ENCODE peak calls at places on chromosome 12, in six cellular contexts. K, B, I, U, M and D are unnamed samples.

GRCh38 chr12:54958048-54958658 is 26.4 kb downstream of the TESPA1 start:
- DNase-seq in B (peak; percentile 31), M (peak; percentile 72), U (peak; percentile 9), K (peak; percentile 86), I (peak; percentile 44), D (peak; percentile 42)

GRCh38 chr12:93403988-93404803 is 26.5 kb downstream of the NUDT4 start:
- DNase-seq in I (no peak), M (no peak), B (no peak), K (peak; percentile 49), U (no peak), D (no peak)

GRCh38 chr12:22100952-22101748 is 55.1 kb downstream of the CMAS start:
- DNase-seq in K (peak; percentile 85), M (peak; percentile 69), B (peak; percentile 5), I (peak; percentile 13), U (no peak), D (peak; percentile 31)

GRCh38 chr12:52831251-52831650 is 2.9 kb downstream of the KRT79 start:
- DNase-seq in B (no peak), I (no peak), K (no peak), M (no peak), U (no peak), D (no peak)

GRCh38 chr12:49344486-49345047 is 2.1 kb upstream of the DNAJC22 start:
- DNase-seq in U (no peak), I (no peak), M (no peak), K (no peak), B (no peak), D (no peak)

GRCh38 chr12:31702047-31702446 is 26.8 kb downstream of the AMN1 start:
- DNase-seq in B (no peak), K (peak; percentile 46), I (no peak), U (no peak), M (peak; percentile 7), D (no peak)

GRCh38 chr12:47776471-47777143 is 3.6 kb downstream of the SLC48A1 start:
- DNase-seq in I (no peak), B (no peak), K (peak; percentile 64), U (no peak), M (no peak), D (peak; percentile 33)

GRCh38 chr12:15682826-15683225 is 106.4 kb downstream of the EPS8 start:
- DNase-seq in B (no peak), I (no peak), K (no peak), U (no peak), M (no peak), D (no peak)

GRCh38 chr12:92107621-92108131 is 38.0 kb downstream of the BTG1 start:
- DNase-seq in I (no peak), U (no peak), K (no peak), B (no peak), M (peak; percentile 30), D (no peak)

GRCh38 chr12:95118138-95118787 is 44.8 kb upstream of the NR2C1 start:
- DNase-seq in M (peak; percentile 18), K (peak; percentile 90), I (no peak), U (peak; percentile 81), B (no peak), D (peak; percentile 63)

GRCh38 chr12:26389303-26389702 is 193.9 kb downstream of the SSPN start:
- DNase-seq in I (no peak), K (no peak), M (no peak), B (no peak), U (no peak), D (no peak)

GRCh38 chr12:89863332-89863938 is 154.8 kb upstream of the ATP2B1 start:
- DNase-seq in I (peak; percentile 72), B (no peak), K (no peak), M (no peak), U (no peak), D (no peak)

GRCh38 chr12:92595663-92596062 is 107.1 kb upstream of the PLEKHG7 start:
- DNase-seq in I (no peak), U (no peak), K (no peak), M (no peak), B (no peak), D (no peak)

GRCh38 chr12:122878780-122879612 is 16.9 kb downstream of the VPS37B start:
- DNase-seq in U (no peak), M (no peak), I (no peak), K (no peak), B (no peak), D (no peak)

GRCh38 chr12:70919597-70920035 is 922 bp downstream of the PTPRR start:
- DNase-seq in M (peak; percentile 78), I (no peak), B (no peak), U (no peak), K (peak; percentile 34), D (no peak)

GRCh38 chr12:95763809-95764253 is 26.7 kb downstream of the NTN4 start:
- DNase-seq in I (no peak), B (peak; percentile 55), M (no peak), K (peak; percentile 77), U (peak; percentile 65), D (peak; percentile 61)

GRCh38 chr12:92899388-92900001 is 29.6 kb downstream of the EEA1 start:
- DNase-seq in U (peak; percentile 95), B (peak; percentile 97), I (no peak), K (peak; percentile 99), M (no peak), D (peak; percentile 94)

GRCh38 chr12:41515953-41516352 is 327.8 kb downstream of the PDZRN4 start:
- DNase-seq in I (no peak), K (no peak), B (no peak), M (no peak), U (no peak), D (no peak)

GRCh38 chr12:127083028-127083949 is 1183.7 kb upstream of the TMEM132C start:
- DNase-seq in K (peak; percentile 79), B (peak; percentile 26), I (peak; percentile 68), M (peak; percentile 63), U (peak; percentile 37), D (peak; percentile 55)

GRCh38 chr12:123267335-123267920 is 4.2 kb downstream of the CDK2AP1 start:
- DNase-seq in I (no peak), U (no peak), M (no peak), K (no peak), B (no peak), D (no peak)

GRCh38 chr12:122354958-122355641 is 67.4 kb downstream of the CLIP1 start:
- DNase-seq in M (no peak), B (no peak), K (no peak), U (no peak), I (no peak), D (no peak)

GRCh38 chr12:20696181-20696580 is 1.0 kb downstream of the SLCO1C1 start:
- DNase-seq in M (peak; percentile 7), U (no peak), B (no peak), I (no peak), K (no peak), D (no peak)

GRCh38 chr12:7373226-7373625 is 69.4 kb downstream of the ACSM4 start:
- DNase-seq in K (no peak), M (peak; percentile 3), U (no peak), I (no peak), B (no peak), D (no peak)

GRCh38 chr12:111338096-111338495 is 30.8 kb downstream of the PHETA1 start:
- DNase-seq in K (no peak), U (no peak), I (no peak), B (no peak), M (no peak), D (no peak)

GRCh38 chr12:12156835-12157234 is 86.1 kb downstream of the BCL2L14 start:
- DNase-seq in U (no peak), K (no peak), M (no peak), B (no peak), I (no peak), D (no peak)

GRCh38 chr12:20268121-20268732 is 100.1 kb upstream of the PDE3A start:
- DNase-seq in M (no peak), K (peak; percentile 55), I (no peak), U (no peak), B (no peak), D (no peak)

GRCh38 chr12:78271546-78271945 is 440.9 kb downstream of the NAV3 start:
- DNase-seq in U (no peak), M (no peak), B (no peak), K (peak; percentile 6), I (no peak), D (no peak)

DNA sequence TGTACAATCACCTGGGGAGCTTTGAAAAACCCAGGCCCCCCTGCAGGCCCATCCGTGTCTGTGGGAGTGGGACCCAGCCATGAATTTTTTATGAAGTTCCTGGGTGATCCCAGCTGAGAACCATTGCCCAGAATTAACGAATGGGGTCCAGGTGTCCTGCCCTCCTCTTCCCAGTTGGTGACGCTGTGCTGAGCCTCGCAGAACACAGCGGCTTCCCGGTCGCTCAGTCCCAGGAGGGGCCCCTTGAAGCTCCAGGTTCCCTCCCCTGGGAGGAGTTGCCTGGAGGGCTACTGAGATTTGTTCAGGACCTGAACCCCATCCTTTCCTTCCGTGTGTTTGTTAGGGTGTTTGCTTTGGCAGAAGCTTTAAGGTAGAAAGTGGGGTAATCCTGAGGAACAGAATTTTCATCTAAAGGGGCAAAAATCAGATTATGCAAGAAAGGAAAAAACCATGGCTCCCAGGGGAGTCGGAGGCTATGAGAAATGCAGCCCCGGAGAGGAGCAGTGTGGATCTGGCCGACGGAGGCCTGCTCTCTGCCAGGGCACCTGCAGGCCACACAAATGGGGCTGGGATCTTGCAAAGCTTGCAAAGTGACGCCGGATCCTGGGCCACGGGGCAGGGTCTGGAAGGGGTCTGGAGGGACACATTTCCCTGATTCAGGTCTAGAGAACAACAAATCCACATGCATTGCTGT is 164.7 kb upstream of the PRMT8 start:
- DNase-seq in U (no peak), I (no peak), M (no peak), B (no peak), K (no peak), D (no peak)
- TF ChIP-seq CTCF in U (no peak), I (no peak), M (no peak), B (no peak), K (no peak), D (no peak)

GRCh38 chr12:69052613-69053408 is 119.8 kb upstream of the CPM start:
- DNase-seq in I (peak; percentile 32), M (no peak), B (peak; percentile 67), U (peak; percentile 69), K (peak; percentile 82), D (peak; percentile 76)
- H3K4me3 ChIP-seq in I (no peak overlapping the region), M (no peak overlapping the region), B (no peak overlapping the region), U (no peak overlapping the region), K (no peak overlapping the region), D (no peak overlapping the region)

DNA sequence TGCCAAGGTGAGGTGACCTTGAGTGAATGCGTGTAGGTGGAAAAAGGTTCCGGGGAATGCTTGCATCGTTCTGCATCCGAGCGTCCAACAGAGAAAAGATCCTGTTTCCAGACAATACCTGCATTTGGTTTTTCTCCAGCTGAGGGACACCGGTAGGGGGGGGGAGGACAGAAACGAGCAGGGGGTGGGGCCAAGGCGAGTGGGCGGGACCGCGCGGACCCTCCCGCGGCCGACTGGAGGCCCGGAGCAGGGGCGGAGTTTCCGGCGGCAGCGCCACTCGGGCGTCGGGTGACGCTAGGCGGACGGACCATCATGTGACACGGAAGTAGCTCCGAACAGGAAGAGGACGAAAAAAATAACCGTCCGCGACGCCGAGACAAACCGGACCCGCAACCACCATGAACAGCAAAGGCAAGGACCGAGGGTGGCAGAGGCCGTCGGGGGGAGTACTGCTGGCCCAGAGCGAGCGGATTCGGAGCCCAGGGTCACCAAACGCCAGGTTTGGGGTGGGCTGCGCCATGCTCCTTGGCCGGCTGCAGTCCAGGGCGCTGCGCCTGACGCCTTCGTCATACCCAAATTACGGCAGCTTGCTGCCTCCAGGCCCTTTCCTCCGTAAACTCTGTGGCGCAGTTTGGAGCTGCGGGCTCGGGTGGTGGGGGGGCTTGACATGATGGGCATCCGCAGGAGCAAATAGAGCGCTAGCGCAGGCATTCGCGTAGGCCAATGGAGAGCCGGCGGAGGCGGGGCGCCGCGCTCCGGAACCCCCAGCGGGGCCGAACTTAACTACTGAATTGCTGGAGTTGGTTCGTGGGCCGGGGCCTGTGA is at the start of gene DAZAP2:
- DNase-seq in U (peak; percentile 72), B (peak; percentile 54), K (peak; percentile 97), M (peak; percentile 96), I (peak; percentile 88), D (peak; percentile 77)
- TF ChIP-seq CTCF in U (peak; percentile 44), B (peak; percentile 13), K (peak; percentile 28), M (peak; percentile 5), I (no peak), D (peak; percentile 13)

GRCh38 chr12:57248934-57249742 is 1.8 kb downstream of the STAC3 start:
- DNase-seq in M (no peak), K (no peak), U (no peak), B (no peak), I (no peak), D (no peak)
- H3K4me3 ChIP-seq in M (no peak overlapping the region), K (no peak overlapping the region), U (no peak overlapping the region), B (no peak overlapping the region), I (peak overlapping the region; percentile 41), D (no peak overlapping the region)